ENCODE peak calls at places on chromosome 21, in eight cellular contexts. E is T-helper 2 cell; Q is kidney epithelial cell; A is GM03348; H is amniotic stem cell; Z is activated T-helper 9 cell treated with anti-CD3 and anti-CD28 coated beads, Interleukin-2, amount 50 U/mL, for 16 hours; C is sciatic nerve; O is heart right ventricle. F is an unnamed sample.

GRCh38 chr21:42465008-42465878 is 30.8 kb downstream of the RSPH1 start:
- DNase-seq in A (no peak), C (peak; percentile 15), Q (no peak), Z (no peak), E (no peak), O (no peak), H (no peak), F (peak; percentile 41)

GRCh38 chr21:44686000-44686781 is 4.2 kb upstream of the KRTAP12-1 start:
- DNase-seq in Z (no peak), C (peak; percentile 31), O (no peak), A (no peak), Q (no peak), E (no peak), H (no peak), F (no peak)

GRCh38 chr21:28699186-28699585 is 293.5 kb downstream of the LTN1 start:
- DNase-seq in Z (no peak), Q (no peak), C (no peak), E (no peak), O (no peak), H (no peak), A (no peak), F (no peak)

GRCh38 chr21:19031956-19032355 is 628.4 kb upstream of the TMPRSS15 start:
- DNase-seq in Z (no peak), H (no peak), O (no peak), A (no peak), C (no peak), Q (no peak), E (no peak), F (no peak)

GRCh38 chr21:37863842-37864241 is 52.4 kb downstream of the KCNJ6 start:
- DNase-seq in Z (no peak), H (no peak), O (no peak), A (no peak), E (no peak), C (no peak), Q (no peak), F (no peak)

GRCh38 chr21:36841866-36842265 is 124.6 kb downstream of the HLCS start:
- DNase-seq in A (no peak), H (no peak), O (no peak), E (no peak), Q (no peak), Z (no peak), C (no peak), F (no peak)

GRCh38 chr21:33023574-33024277 is 2.0 kb upstream of the OLIG2 start:
- DNase-seq in E (no peak), O (no peak), A (no peak), C (no peak), Z (no peak), Q (no peak), H (no peak), F (no peak)

GRCh38 chr21:26490771-26491170 is 82.3 kb downstream of the CYYR1 start:
- DNase-seq in H (no peak), Q (peak; percentile 7), C (no peak), Z (no peak), O (no peak), A (peak; percentile 54), E (no peak), F (no peak)

GRCh38 chr21:17250651-17251294 is 262.1 kb upstream of the CXADR start:
- DNase-seq in E (no peak), H (no peak), C (no peak), O (no peak), Q (no peak), A (no peak), Z (no peak), F (no peak)

GRCh38 chr21:46161180-46161799 is 5.9 kb upstream of the FTCD start:
- DNase-seq in E (no peak), H (no peak), A (no peak), O (no peak), Q (no peak), C (peak; percentile 54), Z (no peak), F (peak; percentile 61)

GRCh38 chr21:38688068-38688467 is 117.7 kb upstream of the ETS2 start:
- DNase-seq in H (no peak), A (no peak), E (no peak), C (no peak), O (no peak), Q (no peak), Z (no peak), F (no peak)

GRCh38 chr21:28754127-28754611 is 238.5 kb downstream of the LTN1 start:
- DNase-seq in C (no peak), A (peak; percentile 35), Q (no peak), Z (no peak), E (no peak), O (peak; percentile 25), H (peak; percentile 43), F (no peak)

GRCh38 chr21:45499970-45500575 is 42.2 kb downstream of the SLC19A1 start:
- DNase-seq in Z (no peak), A (no peak), O (no peak), H (no peak), C (peak; percentile 33), Q (no peak), E (no peak), F (peak; percentile 24)

GRCh38 chr21:39588884-39589283 is 23.9 kb upstream of the B3GALT5 start:
- DNase-seq in Q (no peak), A (no peak), E (no peak), H (no peak), C (no peak), O (no peak), Z (no peak), F (no peak)

GRCh38 chr21:10616535-10616934 is 95.2 kb downstream of the TPTE start:
- DNase-seq in A (no peak), C (no peak), Q (no peak), Z (no peak), E (no peak), O (no peak), H (no peak), F (no peak)

GRCh38 chr21:33550772-33551660 is 8.2 kb downstream of the SON start:
- DNase-seq in H (no peak), E (no peak), Q (no peak), A (no peak), C (no peak), O (no peak), Z (no peak), F (no peak)

GRCh38 chr21:41242238-41242829 is 74.3 kb upstream of the FAM3B start:
- DNase-seq in Z (no peak), A (no peak), H (no peak), Q (no peak), E (no peak), O (no peak), C (no peak), F (no peak)

GRCh38 chr21:44932366-44933181 is 7.3 kb upstream of the SLX9 start:
- DNase-seq in E (peak; percentile 56), Z (peak; percentile 64), H (no peak), A (peak; percentile 87), O (peak; percentile 65), Q (no peak), C (no peak), F (peak; percentile 70)

F was measured in tibial artery.